ENCODE peak calls at places on chromosomes 3 and 15, in ten cellular contexts. H is left cardiac atrium; G is DMS 273 treated with DMSO at 0.1 percent for 48 hours; B is AG04450; K is left ventricle myocardium superior; Z is T-helper 1 cell; A is pancreas; M is A172; T is activated CD8-positive, alpha-beta T cell treated with anti-CD3 and anti-CD28 coated beads for 36 hours; E is left ventricle myocardium inferior. O is an unnamed sample.

GRCh38 chr15:34733621-34734020 is 21.2 kb downstream of the GJD2 start:
- DNase-seq in H (no peak), G (no peak), B (no peak), K (no peak), Z (no peak), A (no peak), M (no peak), T (no peak), E (no peak), O (no peak)

GRCh38 chr3:115146032-115146417 is 1.1 kb downstream of the ZBTB20 start:
- DNase-seq in H (peak), G (peak), B (peak), K (peak), Z (peak), A (peak), M (peak), T (peak), E (no peak), O (peak)

GRCh38 chr3:2714856-2715255 is 395.3 kb downstream of the IL5RA start:
- DNase-seq in H (no peak), G (no peak), B (no peak), K (no peak), Z (no peak), A (no peak), M (no peak), T (no peak), E (no peak), O (no peak)

GRCh38 chr3:50825841-50826240 is 151.1 kb downstream of the DOCK3 start:
- DNase-seq in H (no peak), G (no peak), B (no peak), K (no peak), Z (no peak), A (no peak), M (no peak), T (no peak), E (no peak), O (no peak)

GRCh38 chr15:97114900-97115763 is 784.6 kb downstream of the NR2F2 start:
- DNase-seq in H (no peak), G (no peak), B (no peak), K (no peak), Z (no peak), A (no peak), M (no peak), T (no peak), E (no peak), O (no peak)

GRCh38 chr3:54237109-54237508 is 114.8 kb downstream of the CACNA2D3 start:
- DNase-seq in H (no peak), G (no peak), B (no peak), K (no peak), Z (no peak), A (no peak), M (no peak), T (no peak), E (no peak), O (no peak)

GRCh38 chr15:54609152-54609551 is 587.6 kb downstream of the RSL24D1 start:
- DNase-seq in H (no peak), G (no peak), B (no peak), K (no peak), Z (no peak), A (no peak), M (no peak), T (no peak), E (no peak), O (no peak)

GRCh38 chr15:67199881-67200763 is 54.3 kb downstream of the AAGAB start:
- DNase-seq in H (no peak), G (no peak), B (no peak), K (no peak), Z (no peak), A (no peak), M (no peak), T (no peak), E (no peak), O (no peak)

GRCh38 chr15:79432345-79433311 is 492 bp downstream of the MINAR1 start:
- DNase-seq in H (no peak), G (no peak), B (no peak), K (no peak), Z (no peak), A (no peak), M (no peak), T (no peak), E (no peak), O (no peak)

GRCh38 chr15:82058517-82059204 is 12.8 kb upstream of the MEX3B start:
- DNase-seq in H (no peak), G (no peak), B (no peak), K (no peak), Z (no peak), A (no peak), M (no peak), T (no peak), E (no peak), O (no peak)

GRCh38 chr3:133742351-133743091 is 3.7 kb upstream of the TF start:
- DNase-seq in H (no peak), G (no peak), B (no peak), K (no peak), Z (no peak), A (no peak), M (no peak), T (no peak), E (no peak), O (no peak)

GRCh38 chr3:187360523-187361060 is 7.6 kb upstream of the RTP4 start:
- DNase-seq in H (no peak), G (no peak), B (no peak), K (no peak), Z (no peak), A (no peak), M (no peak), T (no peak), E (no peak), O (no peak)

GRCh38 chr3:75192065-75192658 is 472.0 kb upstream of the FRG2C start:
- DNase-seq in H (no peak), G (no peak), B (no peak), K (no peak), Z (peak), A (peak), M (peak), T (peak), E (no peak), O (peak)

GRCh38 chr3:114624676-114625181 is 330.9 kb downstream of the TIGIT start:
- DNase-seq in H (peak), G (peak), B (peak), K (peak), Z (no peak), A (peak), M (peak), T (peak), E (peak), O (no peak)